ENCODE peak calls at places on chromosomes 4 and X, in four cellular contexts. One of them, this sample, is unnamed.

GRCh38 chr4:30962949-30963348 is 242.8 kb downstream of the PCDH7 start:
- DNase-seq in H1: no peak
- DNase-seq in GM12878: no peak
- DNase-seq in HepG2: no peak
- DNase-seq in this sample: no peak

GRCh38 chr4:118746251-118746919 is 61.2 kb downstream of the METTL14 start:
- DNase-seq in GM12878: no peak
- DNase-seq in HepG2: no peak
- DNase-seq in H1: no peak
- DNase-seq in this sample: no peak

GRCh38 chr4:73964862-73965611 is 16.8 kb downstream of the PF4 start:
- DNase-seq in H1: no peak
- DNase-seq in GM12878: no peak
- DNase-seq in HepG2: peak; percentile 1
- DNase-seq in this sample: no peak

GRCh38 chr4:153152453-153153338 is 51.5 kb upstream of the TRIM2 start:
- DNase-seq in GM12878: no peak
- DNase-seq in HepG2: no peak
- DNase-seq in H1: no peak
- DNase-seq in this sample: no peak

GRCh38 chrX:17039826-17040225 is 93.4 kb downstream of the REPS2 start:
- DNase-seq in H1: no peak
- DNase-seq in HepG2: no peak
- DNase-seq in GM12878: no peak
- DNase-seq in this sample: no peak

GRCh38 chr4:7988437-7988836 is 48.8 kb upstream of the AFAP1 start:
- DNase-seq in HepG2: no peak
- DNase-seq in GM12878: no peak
- DNase-seq in H1: no peak
- DNase-seq in this sample: no peak

GRCh38 chr4:83504544-83504943 is 19.6 kb upstream of the ABRAXAS1 start:
- DNase-seq in GM12878: no peak
- DNase-seq in H1: no peak
- DNase-seq in HepG2: no peak
- DNase-seq in this sample: no peak

GRCh38 chr4:164503874-164504273 is 250.1 kb upstream of the SMIM31 start:
- DNase-seq in HepG2: no peak
- DNase-seq in H1: no peak
- DNase-seq in GM12878: no peak
- DNase-seq in this sample: no peak

GRCh38 chr4:60992037-60992436 is 208.1 kb upstream of the ADGRL3 start:
- DNase-seq in HepG2: no peak
- DNase-seq in GM12878: no peak
- DNase-seq in H1: no peak
- DNase-seq in this sample: no peak

GRCh38 chr4:64334964-64335363 is 74.3 kb downstream of the TECRL start:
- DNase-seq in GM12878: no peak
- DNase-seq in HepG2: no peak
- DNase-seq in H1: no peak
- DNase-seq in this sample: no peak

GRCh38 chr4:185424905-185425599 is 712 bp downstream of the UFSP2 start:
- DNase-seq in H1: no peak
- DNase-seq in GM12878: no peak
- DNase-seq in HepG2: peak; percentile 1
- DNase-seq in this sample: no peak

GRCh38 chrX:15815779-15816452 is 25.6 kb downstream of the ZRSR2 start:
- DNase-seq in HepG2: peak; percentile 5
- DNase-seq in H1: no peak
- DNase-seq in GM12878: peak; percentile 8
- DNase-seq in this sample: no peak

GRCh38 chrX:119398974-119399771 is at the start of gene SLC25A43:
- DNase-seq in GM12878: no peak
- DNase-seq in HepG2: no peak
- DNase-seq in H1: no peak
- DNase-seq in this sample: no peak

GRCh38 chrX:116317409-116317808 is 119.0 kb upstream of the SLC6A14 start:
- DNase-seq in GM12878: no peak
- DNase-seq in H1: no peak
- DNase-seq in HepG2: no peak
- DNase-seq in this sample: peak; percentile 6

GRCh38 chr4:98786866-98787265 is 128.5 kb upstream of the TSPAN5 start:
- DNase-seq in GM12878: no peak
- DNase-seq in H1: no peak
- DNase-seq in HepG2: peak; percentile 21
- DNase-seq in this sample: no peak
- TF ChIP-seq SUZ12 in GM12878: no peak
- TF ChIP-seq SUZ12 in H1: no peak
- TF ChIP-seq SUZ12 in HepG2: no peak
- TF ChIP-seq SUZ12 in this sample: no peak

GRCh38 chr4:183110244-183110643 is 11.2 kb downstream of the WWC2 start:
- DNase-seq in H1: no peak
- DNase-seq in HepG2: no peak
- DNase-seq in GM12878: no peak
- DNase-seq in this sample: no peak
- H3K4me1 ChIP-seq in H1: peaks cover 21% of the 10 kb centered on the region
- H3K4me1 ChIP-seq in HepG2: peaks cover 98% of the 10 kb centered on the region
- H3K4me1 ChIP-seq in GM12878: no peaks in the 10 kb centered on the region
- H3K4me1 ChIP-seq in this sample: no peaks in the 10 kb centered on the region

GRCh38 chrX:103254171-103254824 is 657 bp downstream of the TCEAL8 start:
- DNase-seq in H1: peak; percentile 66
- DNase-seq in HepG2: peak; percentile 5
- DNase-seq in GM12878: peak; percentile 3
- DNase-seq in this sample: peak; percentile 89
- TF ChIP-seq SUZ12 in H1: no peak
- TF ChIP-seq SUZ12 in HepG2: no peak
- TF ChIP-seq SUZ12 in GM12878: no peak
- TF ChIP-seq SUZ12 in this sample: no peak

DNA sequence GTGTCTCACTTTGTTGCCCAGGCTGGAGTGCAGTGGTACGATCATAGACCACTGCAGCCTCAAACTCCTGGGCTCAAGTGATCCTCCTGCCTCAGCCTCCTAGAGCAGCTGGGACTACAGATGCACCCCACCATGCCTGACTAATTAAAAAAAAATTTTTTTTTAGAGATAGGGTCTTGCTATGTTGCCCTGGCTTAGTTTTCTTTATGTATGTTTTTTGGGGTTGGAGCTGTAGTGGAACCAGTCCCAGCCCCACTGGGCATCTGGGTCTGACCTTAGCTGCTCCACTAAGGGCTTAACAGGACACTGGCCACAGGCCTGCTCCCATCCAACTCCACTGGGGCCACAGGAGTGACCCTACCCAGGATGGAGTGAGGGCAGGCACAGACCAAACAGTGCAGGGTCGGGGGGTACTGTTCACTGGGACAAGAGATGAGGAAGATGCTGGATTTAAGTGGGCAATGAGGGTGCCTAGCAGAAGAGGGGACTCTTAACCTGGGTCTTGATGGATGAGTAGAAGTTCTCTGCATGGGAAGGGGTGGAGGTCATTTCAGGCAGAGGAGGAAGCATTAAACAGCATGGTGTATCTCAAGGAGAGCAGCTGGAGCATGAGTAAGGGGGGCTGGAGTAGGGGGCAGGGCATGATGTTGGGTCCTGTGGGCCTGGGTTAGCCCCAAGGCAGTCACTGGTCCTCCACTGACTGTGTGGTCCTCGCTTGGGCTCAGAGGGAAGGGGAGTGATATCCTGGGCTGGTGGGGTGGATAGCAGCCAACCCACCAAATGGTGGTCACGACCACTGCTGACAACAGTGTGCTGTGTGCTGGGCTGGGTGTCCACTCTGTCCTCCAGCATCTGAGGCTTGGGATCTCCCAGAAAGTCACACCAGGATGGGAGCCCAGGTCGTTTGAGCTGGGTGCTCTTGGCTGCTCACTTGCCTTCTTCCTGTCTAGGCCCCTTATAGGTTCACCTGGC is 24.1 kb upstream of the ADD1 start:
- DNase-seq in H1: no peak
- DNase-seq in HepG2: no peak
- DNase-seq in GM12878: no peak
- DNase-seq in this sample: no peak
- H3K4me1 ChIP-seq in H1: no peaks in the 10 kb centered on the region
- H3K4me1 ChIP-seq in HepG2: no peaks in the 10 kb centered on the region
- H3K4me1 ChIP-seq in GM12878: peaks cover 24% of the 10 kb centered on the region
- H3K4me1 ChIP-seq in this sample: peaks cover 15% of the 10 kb centered on the region

This sample was measured in NT2/D1.